ENCODE peak calls at places on chromosomes 16 and 17, in nine cellular contexts. X, M, A, O, D, B, I, W and J are unnamed samples.

GRCh38 chr17:59534583-59534982 is 30.8 kb upstream of the DHX40 start:
- DNase-seq in X (no peak), M (no peak), A (no peak), O (no peak), D (no peak), B (peak), I (no peak), W (peak), J (no peak)

GRCh38 chr17:11986939-11987329 is 10.3 kb downstream of the ZNF18 start:
- DNase-seq in X (no peak), M (peak), A (no peak), O (no peak), D (no peak), B (peak), I (no peak), W (peak), J (no peak)

GRCh38 chr16:87203060-87203656 is 114.0 kb downstream of the C16orf95 start:
- DNase-seq in X (peak), M (peak), A (peak), O (peak), D (peak), B (peak), I (peak), W (peak), J (peak)

GRCh38 chr17:50221500-50222480 is 20.4 kb upstream of the COL1A1 start:
- DNase-seq in X (no peak), M (no peak), A (no peak), O (peak), D (no peak), B (peak), I (peak), W (peak), J (peak)

GRCh38 chr16:69073181-69073669 is 32.2 kb upstream of the HAS3 start:
- DNase-seq in X (no peak), M (no peak), A (no peak), O (peak), D (no peak), B (no peak), I (no peak), W (peak), J (no peak)

GRCh38 chr17:29195465-29196081 is 15.4 kb upstream of the MYO18A start:
- DNase-seq in X (no peak), M (peak), A (no peak), O (no peak), D (no peak), B (peak), I (no peak), W (no peak), J (no peak)

GRCh38 chr16:15770512-15770911 is 86.3 kb downstream of the MYH11 start:
- DNase-seq in X (no peak), M (no peak), A (no peak), O (no peak), D (no peak), B (no peak), I (no peak), W (peak), J (no peak)

GRCh38 chr16:53761967-53762726 is 58.2 kb downstream of the FTO start:
- DNase-seq in X (no peak), M (no peak), A (no peak), O (no peak), D (no peak), B (no peak), I (no peak), W (no peak), J (no peak)

GRCh38 chr16:1640261-1640956 is 28.2 kb downstream of the CRAMP1 start:
- DNase-seq in X (no peak), M (no peak), A (no peak), O (no peak), D (no peak), B (no peak), I (no peak), W (no peak), J (no peak)

GRCh38 chr17:63425478-63425877 is 20.6 kb downstream of the CYB561 start:
- DNase-seq in X (peak), M (peak), A (peak), O (peak), D (peak), B (peak), I (peak), W (peak), J (peak)

GRCh38 chr17:77696720-77697460 is 261.6 kb upstream of the TNRC6C start:
- DNase-seq in X (no peak), M (no peak), A (no peak), O (no peak), D (peak), B (no peak), I (no peak), W (no peak), J (peak)

GRCh38 chr16:84689126-84689525 is 10.7 kb upstream of the USP10 start:
- DNase-seq in X (no peak), M (no peak), A (no peak), O (no peak), D (peak), B (no peak), I (no peak), W (peak), J (no peak)

GRCh38 chr16:57372372-57373116 is at the start of gene CX3CL1:
- DNase-seq in X (peak), M (peak), A (no peak), O (peak), D (peak), B (no peak), I (peak), W (peak), J (no peak)

GRCh38 chr17:50542795-50543774 is 3.9 kb upstream of the SPATA20 start:
- DNase-seq in X (no peak), M (no peak), A (no peak), O (peak), D (peak), B (no peak), I (no peak), W (no peak), J (no peak)

GRCh38 chr17:63113167-63113566 is 147.1 kb downstream of the TANC2 start:
- DNase-seq in X (no peak), M (no peak), A (no peak), O (no peak), D (no peak), B (peak), I (no peak), W (peak), J (no peak)

GRCh38 chr17:42188749-42189650 is 3.7 kb upstream of the HCRT start:
- DNase-seq in X (no peak), M (no peak), A (no peak), O (no peak), D (no peak), B (peak), I (no peak), W (no peak), J (no peak)

GRCh38 chr17:29241015-29241963 is 5.4 kb upstream of the CRYBA1 start:
- DNase-seq in X (no peak), M (no peak), A (no peak), O (peak), D (peak), B (peak), I (no peak), W (peak), J (peak)

GRCh38 chr17:73595068-73595865 is 49.0 kb downstream of the SDK2 start:
- DNase-seq in X (peak), M (peak), A (no peak), O (peak), D (peak), B (peak), I (no peak), W (peak), J (peak)

GRCh38 chr16:28202147-28202746 is 9.5 kb downstream of the XPO6 start:
- DNase-seq in X (no peak), M (no peak), A (no peak), O (no peak), D (no peak), B (peak), I (no peak), W (no peak), J (no peak)

GRCh38 chr17:77801545-77802332 is 156.8 kb upstream of the TNRC6C start:
- DNase-seq in X (no peak), M (no peak), A (no peak), O (no peak), D (peak), B (no peak), I (no peak), W (no peak), J (no peak)

DNA sequence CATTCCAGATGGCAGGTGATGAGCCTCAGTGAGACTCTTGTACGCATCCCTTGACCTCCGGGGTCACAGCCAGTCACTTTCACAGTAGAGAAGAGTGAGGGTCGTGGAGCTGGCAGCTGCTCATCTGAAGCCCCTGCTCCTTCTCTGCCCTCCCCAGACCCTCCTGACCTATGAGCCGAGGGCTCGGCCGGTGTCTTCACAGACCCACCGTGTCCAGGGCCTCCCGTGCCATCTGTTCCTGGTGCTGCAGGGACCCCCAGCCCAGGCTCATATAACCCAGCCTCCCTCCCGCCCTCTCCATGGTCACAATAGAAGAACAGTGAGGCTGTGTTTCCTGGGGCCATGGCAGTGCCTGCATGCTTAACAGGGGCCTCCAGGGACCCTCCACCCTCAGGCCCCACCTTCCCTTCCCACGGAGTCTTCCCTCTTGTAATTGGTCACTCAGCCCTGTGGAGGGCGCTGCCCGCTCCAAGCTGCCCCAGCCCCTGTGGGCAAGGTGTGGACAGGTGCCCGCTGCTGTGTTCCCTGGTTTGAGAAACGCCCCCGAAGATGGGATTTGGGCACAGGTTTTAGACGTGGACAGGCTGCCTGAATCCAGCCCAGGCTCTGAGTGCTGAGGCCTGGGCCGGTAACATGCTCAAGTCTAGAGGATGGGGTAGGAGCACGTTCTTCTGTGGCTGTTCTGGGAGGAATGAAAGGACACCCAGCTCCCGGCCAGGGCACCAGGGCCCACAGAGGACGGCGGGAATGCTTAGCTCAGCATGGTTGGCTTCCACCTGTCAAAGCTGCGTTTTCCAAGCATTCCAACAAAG is 38.7 kb downstream of the ACSF3 start:
- DNase-seq in X (no peak), M (no peak), A (no peak), O (no peak), D (no peak), B (no peak), I (peak), W (no peak), J (no peak)
- TF ChIP-seq CTCF in X (no peak), M (peak), A (no peak), O (no peak), D (peak), B (no peak), I (no peak), W (no peak), J (no peak)

GRCh38 chr17:4956493-4957061 is 5.7 kb downstream of the ENO3 start:
- DNase-seq in X (no peak), M (peak), A (no peak), O (no peak), D (no peak), B (no peak), I (no peak), W (no peak), J (no peak)
- TF ChIP-seq CTCF in X (no peak), M (peak), A (no peak), O (no peak), D (no peak), B (no peak), I (no peak), W (peak), J (no peak)

GRCh38 chr17:27568216-27568615 is 62.8 kb upstream of the LGALS9 start:
- DNase-seq in X (no peak), M (no peak), A (no peak), O (no peak), D (no peak), B (no peak), I (no peak), W (no peak), J (no peak)
- TF ChIP-seq CTCF in X (no peak), M (no peak), A (no peak), O (no peak), D (no peak), B (no peak), I (no peak), W (no peak), J (no peak)

DNA sequence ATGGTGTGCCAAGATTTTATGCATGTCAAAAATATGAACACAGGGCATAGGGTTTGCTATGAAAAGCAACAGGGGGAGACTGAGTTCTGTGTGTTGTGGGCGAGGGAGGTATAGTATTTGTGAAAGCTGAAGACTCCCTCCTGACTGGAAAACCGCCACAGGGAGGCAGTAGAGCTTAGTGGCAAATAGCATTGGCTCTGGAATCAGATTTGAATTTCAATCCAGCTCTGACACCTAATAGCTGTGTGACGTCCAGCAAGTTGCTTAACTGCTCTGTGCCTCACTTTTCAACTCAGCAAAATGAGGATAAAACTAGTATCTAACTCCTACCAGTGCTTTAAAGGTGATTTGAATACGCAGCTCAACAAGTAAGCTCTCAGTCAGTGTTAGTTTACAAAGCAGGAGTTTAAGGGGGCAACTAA is 22.0 kb downstream of the KPNA2 start:
- DNase-seq in X (no peak), M (no peak), A (no peak), O (no peak), D (peak), B (peak), I (no peak), W (peak), J (no peak)
- TF ChIP-seq CTCF in X (peak), M (peak), A (no peak), O (peak), D (peak), B (peak), I (no peak), W (peak), J (peak)